ENCODE peak calls at places on chromosomes 7 and 10, in six cellular contexts. S, Q, R, O, G and Z are unnamed samples.
A peak's percentile ranks its signal among the peaks of the same experiment; 100 is the strongest.

GRCh38 chr7:2670720-2671391 is 17.1 kb upstream of the AMZ1 start:
- DNase-seq in S (peak; percentile 64), Q (no peak), R (peak; percentile 79), O (peak; percentile 68), G (peak; percentile 95), Z (peak; percentile 16)

GRCh38 chr10:72175166-72175565 is 40.6 kb upstream of the ANAPC16 start:
- DNase-seq in S (peak; percentile 30), Q (no peak), R (no peak), O (no peak), G (no peak), Z (no peak)

GRCh38 chr7:100582041-100582579 is 3.8 kb downstream of the LRCH4 start:
- DNase-seq in S (no peak), Q (no peak), R (peak; percentile 47), O (peak; percentile 90), G (peak; percentile 36), Z (no peak)

GRCh38 chr7:96359876-96360275 is 38.0 kb upstream of the SLC25A13 start:
- DNase-seq in S (no peak), Q (no peak), R (no peak), O (no peak), G (no peak), Z (no peak)

GRCh38 chr7:75536491-75536890 is 44.4 kb downstream of the SPDYE5 start:
- DNase-seq in S (no peak), Q (no peak), R (no peak), O (no peak), G (no peak), Z (no peak)

GRCh38 chr7:157854066-157854891 is 517.5 kb downstream of the DNAJB6 start:
- DNase-seq in S (no peak), Q (peak; percentile 62), R (peak; percentile 91), O (no peak), G (no peak), Z (no peak)

GRCh38 chr7:101557421-101557820 is 71.7 kb downstream of the MYL10 start:
- DNase-seq in S (no peak), Q (no peak), R (no peak), O (no peak), G (peak; percentile 42), Z (no peak)

GRCh38 chr10:75771606-75772005 is 340.2 kb downstream of the LRMDA start:
- DNase-seq in S (no peak), Q (no peak), R (no peak), O (no peak), G (no peak), Z (no peak)

GRCh38 chr7:28804990-28805389 is 153.1 kb downstream of the TRIL start:
- DNase-seq in S (peak; percentile 76), Q (no peak), R (no peak), O (no peak), G (no peak), Z (no peak)

GRCh38 chr10:86411281-86411841 is 44.8 kb upstream of the GRID1 start:
- DNase-seq in S (peak; percentile 82), Q (no peak), R (no peak), O (no peak), G (no peak), Z (no peak)

GRCh38 chr10:7311256-7312178 is 99.3 kb downstream of the SFMBT2 start:
- DNase-seq in S (no peak), Q (no peak), R (no peak), O (no peak), G (no peak), Z (no peak)

GRCh38 chr10:108980869-108981268 is 942.4 kb downstream of the XPNPEP1 start:
- DNase-seq in S (no peak), Q (no peak), R (no peak), O (no peak), G (no peak), Z (no peak)

GRCh38 chr7:40903872-40904271 is 769.1 kb downstream of the SUGCT start:
- DNase-seq in S (no peak), Q (no peak), R (no peak), O (no peak), G (no peak), Z (no peak)

GRCh38 chr7:76002822-76003221 is 8.4 kb upstream of the TMEM120A start:
- DNase-seq in S (no peak), Q (no peak), R (no peak), O (no peak), G (no peak), Z (no peak)

GRCh38 chr7:94509264-94509878 is at the start of gene CASD1:
- DNase-seq in S (no peak), Q (no peak), R (peak; percentile 74), O (peak; percentile 67), G (peak; percentile 85), Z (peak; percentile 15)

GRCh38 chr10:48923763-48924162 is 15.9 kb downstream of the LRRC18 start:
- DNase-seq in S (no peak), Q (no peak), R (no peak), O (no peak), G (peak; percentile 17), Z (no peak)

GRCh38 chr10:34824870-34825269 is 9.8 kb upstream of the PARD3 start:
- DNase-seq in S (no peak), Q (no peak), R (no peak), O (no peak), G (peak; percentile 64), Z (no peak)

GRCh38 chr10:101261702-101262101 is 32.4 kb upstream of the LBX1 start:
- DNase-seq in S (no peak), Q (no peak), R (no peak), O (no peak), G (peak; percentile 73), Z (no peak)

GRCh38 chr7:157693521-157694388 is 357.0 kb downstream of the DNAJB6 start:
- DNase-seq in S (no peak), Q (no peak), R (no peak), O (no peak), G (peak; percentile 86), Z (no peak)

GRCh38 chr10:45520476-45520875 is 146.5 kb downstream of the ALOX5 start:
- DNase-seq in S (no peak), Q (no peak), R (no peak), O (no peak), G (no peak), Z (no peak)

GRCh38 chr7:106313456-106313891 is 28.7 kb upstream of the NAMPT start:
- DNase-seq in S (peak; percentile 60), Q (no peak), R (no peak), O (no peak), G (no peak), Z (no peak)

GRCh38 chr7:158074896-158075632 is 512.6 kb downstream of the PTPRN2 start:
- DNase-seq in S (no peak), Q (no peak), R (no peak), O (no peak), G (no peak), Z (no peak)

GRCh38 chr7:135254-135653 is 57.1 kb upstream of the FAM20C start:
- DNase-seq in S (no peak), Q (no peak), R (no peak), O (no peak), G (peak; percentile 30), Z (no peak)

GRCh38 chr10:52420656-52421055 is 106.6 kb downstream of the DKK1 start:
- DNase-seq in S (peak; percentile 40), Q (no peak), R (no peak), O (no peak), G (no peak), Z (no peak)

GRCh38 chr7:22958742-22959141 is 55.2 kb downstream of the HYCC1 start:
- DNase-seq in S (no peak), Q (no peak), R (no peak), O (no peak), G (no peak), Z (no peak)

GRCh38 chr7:95605275-95605674 is 9.0 kb upstream of the PDK4 start:
- DNase-seq in S (no peak), Q (no peak), R (no peak), O (peak; percentile 39), G (no peak), Z (no peak)

GRCh38 chr7:129952653-129953560 is at the start of gene UBE2H:
- DNase-seq in S (peak; percentile 95), Q (peak; percentile 72), R (peak; percentile 92), O (peak; percentile 95), G (peak; percentile 97), Z (peak; percentile 59)

GRCh38 chr7:129952164-129952652 is 552 bp downstream of the UBE2H start:
- DNase-seq in S (peak; percentile 33), Q (no peak), R (peak; percentile 61), O (peak; percentile 64), G (peak; percentile 71), Z (no peak)

GRCh38 chr7:129950191-129950940 is 2.4 kb downstream of the UBE2H start:
- DNase-seq in S (peak; percentile 41), Q (no peak), R (no peak), O (no peak), G (no peak), Z (no peak)

GRCh38 chr7:129949292-129950133 is 3.2 kb downstream of the UBE2H start:
- DNase-seq in S (peak; percentile 88), Q (no peak), R (no peak), O (no peak), G (peak; percentile 82), Z (no peak)

DNA sequence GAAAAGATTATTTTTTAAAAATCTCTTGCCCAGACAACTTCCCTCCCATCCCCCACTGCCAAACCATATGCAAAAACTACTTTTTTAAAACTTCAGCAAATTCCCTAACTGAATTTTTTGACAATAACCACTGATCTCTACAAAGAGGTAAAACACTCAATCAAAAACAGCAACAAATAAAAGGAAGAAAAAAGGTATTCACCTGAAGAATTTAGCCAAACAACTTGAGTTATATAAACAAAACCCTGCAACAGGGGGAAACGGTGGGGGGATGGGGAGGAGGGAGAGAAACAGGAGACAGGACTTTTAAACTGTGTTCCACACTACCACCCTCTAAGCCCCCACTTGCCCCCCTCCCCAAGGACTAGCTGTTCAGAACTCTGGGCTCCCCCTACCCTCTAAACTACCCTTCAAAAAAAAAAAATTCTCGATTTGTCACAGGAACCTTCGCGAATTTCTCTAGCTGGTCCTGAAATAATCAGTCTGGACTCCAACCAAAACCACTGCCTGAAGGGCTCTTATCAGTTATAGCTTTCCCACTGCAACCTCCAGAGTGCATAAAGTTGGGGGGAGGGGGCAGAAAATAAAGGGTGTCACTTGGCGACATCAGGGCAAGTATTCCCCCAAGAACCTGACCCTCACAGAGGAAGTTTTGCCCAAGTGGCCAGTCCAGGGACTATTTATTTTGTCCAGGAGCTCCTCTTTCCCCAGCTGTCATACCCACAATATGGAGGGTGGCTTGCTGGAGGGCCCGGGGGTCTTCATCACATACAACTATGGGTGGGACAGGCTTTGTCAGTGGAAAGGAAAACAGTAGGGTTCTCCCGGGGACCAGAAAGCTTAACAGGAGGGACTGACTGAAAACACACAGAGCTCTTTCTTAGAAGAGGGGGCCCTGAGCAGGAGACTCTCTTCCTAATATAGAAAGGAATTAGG is 1.4 kb downstream of the UBE2H start:
- DNase-seq in S (peak; percentile 35), Q (no peak), R (no peak), O (no peak), G (peak; percentile 64), Z (no peak)
- H3K4me1 ChIP-seq in S (peaks cover 5% of the 10 kb centered on the region), Q (peaks cover 21% of the 10 kb centered on the region), R (peaks cover 3% of the 10 kb centered on the region), O (peaks cover 21% of the 10 kb centered on the region), G (peaks cover 16% of the 10 kb centered on the region), Z (peaks cover 62% of the 10 kb centered on the region)

GRCh38 chr10:132297521-132297920 is 10.2 kb downstream of the STK32C start:
- DNase-seq in S (no peak), Q (no peak), R (peak; percentile 10), O (no peak), G (peak; percentile 57), Z (no peak)
- H3K4me3 ChIP-seq in S (no peak overlapping the region), Q (no peak overlapping the region), R (no peak overlapping the region), O (no peak overlapping the region), G (no peak overlapping the region), Z (no peak overlapping the region)

GRCh38 chr10:125799446-125799845 is 23.6 kb downstream of the UROS start:
- DNase-seq in S (no peak), Q (no peak), R (no peak), O (no peak), G (no peak), Z (no peak)
- H3K4me1 ChIP-seq in S (no peaks in the 10 kb centered on the region), Q (no peaks in the 10 kb centered on the region), R (no peaks in the 10 kb centered on the region), O (peaks cover 14% of the 10 kb centered on the region), G (peaks cover 9% of the 10 kb centered on the region), Z (no peaks in the 10 kb centered on the region)

GRCh38 chr10:59176241-59177030 is at the start of gene PHYHIPL:
- DNase-seq in S (no peak), Q (no peak), R (peak; percentile 44), O (peak; percentile 74), G (peak; percentile 81), Z (no peak)
- H3K4me3 ChIP-seq in S (peak within 1 kb of the TSS; percentile 55), Q (peak within 1 kb of the TSS; percentile 62), R (no peak within 1 kb of the TSS), O (peak within 1 kb of the TSS; percentile 56), G (peak within 1 kb of the TSS; percentile 77), Z (peak within 1 kb of the TSS; percentile 60)